ENCODE peak calls at places on chromosomes 4 and X, in eight cellular contexts. O is Panc1, J is HCT116, D is GM23338, M is GM12878, F is upper lobe of left lung, T is K562, R is HepG2. P is an unnamed sample.

GRCh38 chr4:128225148-128225547 is 62.5 kb downstream of the PGRMC2 start:
- ATAC-seq in R (no peak), F (no peak), O (no peak), D (no peak), T (no peak), J (no peak), M (no peak), P (no peak)

GRCh38 chr4:113971706-113972360 is 7.6 kb downstream of the ARSJ start:
- ATAC-seq in M (no peak), D (no peak), O (peak; percentile 79), T (no peak), F (no peak), R (no peak), J (no peak), P (no peak)

GRCh38 chr4:12146349-12146748 is 717.7 kb upstream of the HS3ST1 start:
- ATAC-seq in F (no peak), O (no peak), T (no peak), D (no peak), M (no peak), R (no peak), J (no peak), P (no peak)

GRCh38 chrX:148311544-148311943 is 188.9 kb upstream of the AFF2 start:
- ATAC-seq in R (no peak), M (no peak), O (no peak), D (no peak), F (no peak), T (no peak), J (no peak), P (no peak)

GRCh38 chrX:109140463-109140862 is 341.4 kb downstream of the GUCY2F start:
- ATAC-seq in M (no peak), R (no peak), J (no peak), O (no peak), T (no peak), D (no peak), F (no peak), P (no peak)

GRCh38 chrX:154298312-154298711 is 2.7 kb downstream of the TKTL1 start:
- ATAC-seq in D (no peak), M (peak; percentile 69), T (no peak), O (no peak), R (no peak), F (no peak), J (no peak), P (no peak)

GRCh38 chrX:132017431-132018185 is 5.5 kb upstream of the STK26 start:
- ATAC-seq in F (no peak), D (no peak), J (no peak), R (no peak), T (peak; percentile 22), O (no peak), M (no peak), P (no peak)

GRCh38 chr4:115759231-115759630 is 645.8 kb upstream of the NDST4 start:
- ATAC-seq in R (no peak), O (no peak), J (no peak), T (no peak), F (peak; percentile 49), D (no peak), M (no peak), P (no peak)

GRCh38 chr4:30802622-30803323 is 82.6 kb downstream of the PCDH7 start:
- ATAC-seq in M (no peak), D (no peak), F (peak; percentile 89), R (no peak), T (no peak), J (peak; percentile 89), O (no peak), P (peak; percentile 62)

GRCh38 chr4:176792348-176793059 is at the start of gene VEGFC:
- ATAC-seq in F (peak; percentile 90), J (no peak), D (peak; percentile 89), T (peak; percentile 69), R (peak; percentile 97), M (peak; percentile 86), O (peak; percentile 82), P (peak; percentile 89)

GRCh38 chr4:183323295-183323694 is 1.1 kb upstream of the CLDN24 start:
- ATAC-seq in T (no peak), D (peak; percentile 15), J (no peak), M (no peak), R (peak; percentile 4), O (no peak), F (no peak), P (no peak)

GRCh38 chrX:41666251-41666650 is 22.5 kb upstream of the GPR34 start:
- ATAC-seq in J (no peak), F (peak; percentile 23), M (no peak), O (no peak), T (peak; percentile 56), R (no peak), D (no peak), P (no peak)

GRCh38 chr4:105541420-105541819 is 11.0 kb upstream of the ARHGEF38 start:
- ATAC-seq in D (no peak), T (no peak), O (no peak), F (no peak), M (no peak), R (no peak), J (no peak), P (no peak)

GRCh38 chrX:73932522-73932921 is 369.5 kb downstream of the CHIC1 start:
- ATAC-seq in J (no peak), D (no peak), F (no peak), O (no peak), T (no peak), R (no peak), M (no peak), P (no peak)

GRCh38 chrX:73944582-73944947 is 359.4 kb upstream of the ZCCHC13 start:
- ATAC-seq in O (peak; percentile 34), T (peak; percentile 39), J (peak; percentile 43), F (peak; percentile 35), R (peak; percentile 12), D (no peak), M (peak; percentile 33), P (no peak)

GRCh38 chr4:10164877-10165283 is 48.3 kb upstream of the WDR1 start:
- ATAC-seq in F (peak; percentile 59), M (no peak), R (peak; percentile 29), J (peak; percentile 79), T (peak; percentile 64), O (no peak), D (peak; percentile 44), P (no peak)

GRCh38 chr4:158166701-158167100 is 6.1 kb downstream of the GASK1B start:
- ATAC-seq in O (no peak), D (no peak), F (no peak), M (no peak), J (no peak), R (no peak), T (no peak), P (no peak)

GRCh38 chr4:158161561-158162354 is 11.1 kb downstream of the GASK1B start:
- ATAC-seq in T (no peak), J (peak; percentile 92), F (peak; percentile 95), R (no peak), D (no peak), O (peak; percentile 68), M (no peak), P (peak; percentile 92)

GRCh38 chr4:158163941-158164665 is 8.7 kb downstream of the GASK1B start:
- ATAC-seq in T (no peak), D (no peak), M (no peak), O (no peak), F (no peak), J (no peak), R (peak; percentile 82), P (no peak)

GRCh38 chr4:158162637-158163036 is 10.2 kb downstream of the GASK1B start:
- ATAC-seq in R (no peak), J (no peak), O (no peak), F (no peak), D (no peak), M (no peak), T (no peak), P (no peak)

DNA sequence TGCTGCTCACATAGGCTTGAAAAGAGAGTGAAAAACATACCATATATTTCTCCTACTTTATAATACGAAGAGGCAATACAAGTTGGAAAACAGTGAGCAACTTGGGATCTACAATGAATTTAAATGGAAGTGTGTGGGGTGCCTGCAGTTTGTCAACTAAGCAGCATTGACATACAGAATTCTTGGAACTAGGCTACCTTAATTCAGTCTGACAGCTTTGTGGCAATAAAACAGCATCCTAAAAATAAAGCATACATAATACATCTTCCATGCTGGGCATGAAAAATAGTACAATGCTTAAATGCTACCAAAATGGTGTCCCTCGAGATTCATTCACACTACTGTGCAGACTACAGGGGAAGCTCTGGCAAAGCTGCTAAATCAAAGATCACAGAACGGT is 8.0 kb downstream of the GASK1B start:
- ATAC-seq in J (no peak), T (no peak), O (no peak), D (no peak), M (no peak), F (no peak), R (no peak), P (no peak)
- TF ChIP-seq POLR2AphosphoS5 in J (no peak), T (no peak), O (no peak), D (no peak), M (no peak), F (no peak), R (no peak), P (peak; percentile 44)

GRCh38 chr4:15792974-15793373 is 14.8 kb downstream of the CD38 start:
- ATAC-seq in D (no peak), F (no peak), O (no peak), T (no peak), M (no peak), R (no peak), J (no peak), P (no peak)
- H3K27ac ChIP-seq in D (no peak overlapping the region), F (no peak overlapping the region), O (no peak overlapping the region), T (no peak overlapping the region), M (no peak overlapping the region), R (no peak overlapping the region), J (no peak overlapping the region), P (no peak overlapping the region)

GRCh38 chr4:48909697-48910096 is 3.1 kb upstream of the OCIAD2 start:
- ATAC-seq in T (peak; percentile 87), F (peak; percentile 84), O (peak; percentile 87), J (peak; percentile 85), R (peak; percentile 30), M (no peak), D (no peak), P (no peak)

GRCh38 chr4:48908687-48909086 is 2.1 kb upstream of the OCIAD2 start:
- ATAC-seq in R (no peak), M (no peak), J (no peak), F (no peak), T (no peak), D (no peak), O (no peak), P (no peak)

GRCh38 chr4:48912349-48912748 is 5.8 kb upstream of the OCIAD2 start:
- ATAC-seq in R (no peak), F (no peak), O (no peak), T (no peak), D (no peak), J (no peak), M (no peak), P (no peak)

GRCh38 chr4:48907706-48908477 is 1.3 kb upstream of the OCIAD2 start:
- ATAC-seq in D (no peak), R (no peak), F (no peak), O (no peak), J (no peak), M (no peak), T (no peak), P (no peak)

GRCh38 chr4:48910511-48910910 is 3.9 kb upstream of the OCIAD2 start:
- ATAC-seq in T (peak; percentile 56), F (no peak), D (no peak), R (no peak), M (no peak), O (no peak), J (no peak), P (no peak)
- TF ChIP-seq POLR2AphosphoS5 in T (no peak), F (no peak), D (no peak), R (no peak), M (no peak), O (no peak), J (no peak), P (no peak)

GRCh38 chr4:140153419-140153743 is 603 bp downstream of the MAML3 start:
- ATAC-seq in F (no peak), D (no peak), R (no peak), T (no peak), J (no peak), O (no peak), M (no peak), P (no peak)
- H3K27ac ChIP-seq in F (peak overlapping the region; percentile 99), D (no peak overlapping the region), R (no peak overlapping the region), T (no peak overlapping the region), J (no peak overlapping the region), O (peak overlapping the region; percentile 89), M (no peak overlapping the region), P (peak overlapping the region; percentile 100)